ENCODE peak calls at places on chromosomes 6 and 20, in seven cellular contexts. K is GM23248, C is A549, M is fibroblast of lung, E is mesendoderm, L is mesenchymal stem cell, I is Karpas-422. N is an unnamed sample.

GRCh38 chr20:1629321-1629720 is 9.5 kb upstream of the SIRPB1 start:
- DNase-seq in K (no peak), C (no peak), M (no peak), E (no peak), L (no peak), I (no peak), N (peak; percentile 0)

GRCh38 chr6:45454008-45454911 is 76.5 kb upstream of the SUPT3H start:
- DNase-seq in K (peak; percentile 79), C (no peak), M (peak; percentile 76), E (peak; percentile 27), L (peak; percentile 95), I (no peak), N (no peak)

GRCh38 chr20:2619961-2620595 is 32.4 kb upstream of the NOP56 start:
- DNase-seq in K (peak; percentile 19), C (peak; percentile 29), M (peak; percentile 5), E (no peak), L (peak; percentile 20), I (no peak), N (no peak)

GRCh38 chr6:1670711-1671462 is 61.2 kb downstream of the FOXC1 start:
- DNase-seq in K (no peak), C (no peak), M (no peak), E (peak; percentile 14), L (no peak), I (no peak), N (peak; percentile 67)

GRCh38 chr6:31979238-31979898 is 2.5 kb upstream of the C4A start:
- DNase-seq in K (no peak), C (no peak), M (no peak), E (no peak), L (no peak), I (no peak), N (peak; percentile 13)

GRCh38 chr6:41602864-41603608 is 35.2 kb upstream of the MDFI start:
- DNase-seq in K (peak; percentile 87), C (peak; percentile 80), M (peak; percentile 86), E (peak; percentile 93), L (peak; percentile 83), I (peak; percentile 94), N (peak; percentile 99)

GRCh38 chr6:22770042-22770441 is 200.7 kb downstream of the HDGFL1 start:
- DNase-seq in K (no peak), C (no peak), M (no peak), E (no peak), L (no peak), I (no peak), N (no peak)

GRCh38 chr6:157667211-157668033 is 155.6 kb upstream of the SNX9 start:
- DNase-seq in K (peak; percentile 87), C (peak; percentile 46), M (peak; percentile 79), E (peak; percentile 64), L (peak; percentile 70), I (peak; percentile 80), N (peak; percentile 93)

GRCh38 chr6:25995507-25995906 is 32.9 kb downstream of the TRIM38 start:
- DNase-seq in K (no peak), C (no peak), M (no peak), E (no peak), L (peak; percentile 22), I (peak; percentile 51), N (peak; percentile 5)

GRCh38 chr6:156953478-156954146 is 176.4 kb downstream of the ARID1B start:
- DNase-seq in K (peak; percentile 98), C (peak; percentile 91), M (peak; percentile 97), E (peak; percentile 93), L (peak; percentile 97), I (peak; percentile 63), N (peak; percentile 96)

GRCh38 chr20:24842591-24843442 is 106.3 kb upstream of the CST7 start:
- DNase-seq in K (no peak), C (no peak), M (no peak), E (peak; percentile 37), L (peak; percentile 1), I (peak; percentile 52), N (peak; percentile 3)

GRCh38 chr6:137637161-137637560 is 143.0 kb upstream of the OLIG3 start:
- DNase-seq in K (peak; percentile 92), C (peak; percentile 35), M (peak; percentile 97), E (peak; percentile 68), L (peak; percentile 95), I (no peak), N (peak; percentile 55)

GRCh38 chr6:117399924-117400323 is 25.8 kb downstream of the ROS1 start:
- DNase-seq in K (peak; percentile 29), C (peak; percentile 10), M (peak; percentile 7), E (peak; percentile 16), L (peak; percentile 13), I (no peak), N (peak; percentile 57)

GRCh38 chr20:33672426-33673114 is 1.7 kb downstream of the NECAB3 start:
- DNase-seq in K (peak; percentile 44), C (no peak), M (no peak), E (no peak), L (peak; percentile 51), I (no peak), N (peak; percentile 81)

GRCh38 chr20:63014710-63015109 is 7.9 kb upstream of the BHLHE23 start:
- DNase-seq in K (no peak), C (no peak), M (no peak), E (peak; percentile 94), L (no peak), I (no peak), N (no peak)

GRCh38 chr6:8139451-8139850 is 37.1 kb upstream of the EEF1E1 start:
- DNase-seq in K (no peak), C (no peak), M (no peak), E (no peak), L (no peak), I (no peak), N (no peak)

GRCh38 chr6:107991939-107992560 is 34.0 kb upstream of the SEC63 start:
- DNase-seq in K (no peak), C (no peak), M (no peak), E (peak; percentile 70), L (no peak), I (no peak), N (no peak)

GRCh38 chr6:87832025-87832825 is 130.2 kb upstream of the AKIRIN2 start:
- DNase-seq in K (peak; percentile 63), C (peak; percentile 23), M (peak; percentile 43), E (peak; percentile 4), L (peak; percentile 22), I (peak; percentile 78), N (no peak)

GRCh38 chr6:158474961-158475343 is 84.9 kb upstream of the TMEM181 start:
- DNase-seq in K (peak; percentile 42), C (peak; percentile 25), M (peak; percentile 58), E (no peak), L (peak; percentile 79), I (no peak), N (peak; percentile 85)

GRCh38 chr6:13289789-13290318 is 38.5 kb downstream of the TBC1D7 start:
- DNase-seq in K (no peak), C (no peak), M (no peak), E (no peak), L (no peak), I (no peak), N (no peak)

GRCh38 chr20:10653593-10654288 is 20.1 kb downstream of the JAG1 start:
- DNase-seq in K (peak; percentile 72), C (no peak), M (peak; percentile 72), E (no peak), L (peak; percentile 94), I (no peak), N (no peak)

GRCh38 chr6:28118217-28118616 is 6.2 kb upstream of the ZSCAN16 start:
- DNase-seq in K (no peak), C (no peak), M (no peak), E (no peak), L (no peak), I (no peak), N (no peak)
- H3K4me3 ChIP-seq in K (no peak overlapping the region), C (no peak overlapping the region), M (no peak overlapping the region), E (no peak overlapping the region), L (no peak overlapping the region), I (no peak overlapping the region), N (no peak overlapping the region)

GRCh38 chr20:61313396-61313795 is 61.3 kb downstream of the CDH4 start:
- DNase-seq in K (no peak), C (no peak), M (no peak), E (no peak), L (no peak), I (no peak), N (no peak)

GRCh38 chr20:61317966-61318520 is 66.0 kb downstream of the CDH4 start:
- DNase-seq in K (no peak), C (no peak), M (no peak), E (no peak), L (no peak), I (no peak), N (no peak)

GRCh38 chr20:61314326-61315010 is 62.4 kb downstream of the CDH4 start:
- DNase-seq in K (no peak), C (no peak), M (no peak), E (no peak), L (no peak), I (no peak), N (no peak)

GRCh38 chr20:61315319-61315718 is 63.3 kb downstream of the CDH4 start:
- DNase-seq in K (no peak), C (no peak), M (no peak), E (no peak), L (no peak), I (no peak), N (no peak)

DNA sequence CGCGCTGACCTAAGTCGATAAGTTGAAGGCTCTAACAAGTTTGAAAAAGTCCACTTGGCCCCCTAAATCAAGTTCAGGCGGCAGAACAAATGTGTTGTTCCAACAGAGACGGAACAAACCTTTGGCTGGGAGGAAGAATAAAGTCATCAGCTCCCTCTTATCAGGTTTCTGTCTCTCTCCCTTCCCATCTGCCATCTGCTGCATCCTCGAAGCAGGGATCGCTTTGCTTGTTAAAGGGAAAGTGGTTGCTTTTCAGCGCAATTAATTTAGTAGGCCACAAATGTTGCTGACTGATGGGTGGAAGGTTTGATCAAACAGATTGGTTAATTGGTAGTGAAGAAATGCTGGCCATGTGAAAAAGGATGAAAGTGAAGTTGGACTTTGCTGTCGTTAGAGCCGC is 64.3 kb downstream of the CDH4 start:
- DNase-seq in K (no peak), C (no peak), M (no peak), E (no peak), L (no peak), I (no peak), N (no peak)
- H3K4me2 ChIP-seq in K (no peak overlapping the region), C (no peak overlapping the region), M (no peak overlapping the region), E (no peak overlapping the region), L (no peak overlapping the region), I (no peak overlapping the region), N (no peak overlapping the region)

GRCh38 chr6:15305496-15305895 is 59.6 kb downstream of the JARID2 start:
- DNase-seq in K (no peak), C (no peak), M (no peak), E (no peak), L (no peak), I (no peak), N (no peak)
- H3K4me1 ChIP-seq in K (peaks cover 54% of the 10 kb centered on the region), C (peaks cover 18% of the 10 kb centered on the region), M (peaks cover 8% of the 10 kb centered on the region), E (peaks cover 21% of the 10 kb centered on the region), L (peaks cover 5% of the 10 kb centered on the region), I (no peaks in the 10 kb centered on the region), N (peaks cover 26% of the 10 kb centered on the region)

GRCh38 chr6:112203577-112204349 is 50.6 kb downstream of the LAMA4 start:
- DNase-seq in K (peak; percentile 94), C (peak; percentile 58), M (peak; percentile 90), E (no peak), L (peak; percentile 71), I (no peak), N (no peak)

GRCh38 chr6:112199001-112199403 is 55.4 kb downstream of the LAMA4 start:
- DNase-seq in K (no peak), C (no peak), M (no peak), E (peak; percentile 38), L (no peak), I (no peak), N (no peak)

GRCh38 chr6:112205521-112206458 is 48.6 kb downstream of the LAMA4 start:
- DNase-seq in K (peak; percentile 57), C (no peak), M (no peak), E (peak; percentile 68), L (no peak), I (no peak), N (no peak)

GRCh38 chr6:112204350-112204706 is 50.0 kb downstream of the LAMA4 start:
- DNase-seq in K (peak; percentile 60), C (no peak), M (no peak), E (no peak), L (no peak), I (no peak), N (no peak)

GRCh38 chr6:112202639-112203341 is 51.6 kb downstream of the LAMA4 start:
- DNase-seq in K (peak; percentile 63), C (no peak), M (peak; percentile 51), E (no peak), L (peak; percentile 45), I (no peak), N (no peak)
- H3K4me3 ChIP-seq in K (no peak overlapping the region), C (no peak overlapping the region), M (peak overlapping the region; percentile 16), E (no peak overlapping the region), L (no peak overlapping the region), I (no peak overlapping the region), N (no peak overlapping the region)